ENCODE peak calls at places on chromosomes 3 and 15, in nine cellular contexts. F is AG09309, R is GM20000, W is lower lobe of right lung, N is NB4, D is fibroblast of pulmonary artery, E is neural progenitor cell, K is MCF 10A, Z is endothelial cell. P is an unnamed sample.

GRCh38 chr15:41544650-41545015 is 576 bp upstream of the RPAP1 start:
- DNase-seq in F (no peak), R (no peak), W (peak), N (peak), D (no peak), E (no peak), K (peak), Z (no peak), P (no peak)

GRCh38 chr3:49722896-49723295 is 855 bp downstream of the GMPPB start:
- DNase-seq in F (no peak), R (peak), W (no peak), N (no peak), D (no peak), E (no peak), K (no peak), Z (no peak), P (no peak)

GRCh38 chr3:50985893-50986292 is 311.2 kb downstream of the DOCK3 start:
- DNase-seq in F (no peak), R (no peak), W (no peak), N (no peak), D (no peak), E (no peak), K (no peak), Z (no peak), P (no peak)

GRCh38 chr3:71067977-71068376 is 515.6 kb downstream of the FOXP1 start:
- DNase-seq in F (no peak), R (no peak), W (no peak), N (no peak), D (no peak), E (no peak), K (no peak), Z (no peak), P (no peak)

GRCh38 chr3:101011086-101011485 is 17.9 kb upstream of the ABI3BP start:
- DNase-seq in F (peak), R (no peak), W (no peak), N (no peak), D (no peak), E (no peak), K (no peak), Z (no peak), P (no peak)

GRCh38 chr3:184186184-184186901 is at the start of gene ABCF3:
- DNase-seq in F (no peak), R (no peak), W (peak), N (peak), D (peak), E (no peak), K (no peak), Z (no peak), P (no peak)

GRCh38 chr3:114213669-114214541 is 23.5 kb downstream of the ZNF80 start:
- DNase-seq in F (peak), R (peak), W (peak), N (peak), D (peak), E (no peak), K (no peak), Z (no peak), P (peak)

GRCh38 chr3:58052373-58053273 is 44.4 kb downstream of the FLNB start:
- DNase-seq in F (peak), R (no peak), W (no peak), N (peak), D (peak), E (no peak), K (peak), Z (no peak), P (no peak)

GRCh38 chr15:100777821-100778220 is 101.8 kb upstream of the ALDH1A3 start:
- DNase-seq in F (no peak), R (no peak), W (no peak), N (no peak), D (no peak), E (peak), K (no peak), Z (no peak), P (peak)

GRCh38 chr3:4824948-4825325 is 154.3 kb upstream of the BHLHE40 start:
- DNase-seq in F (no peak), R (no peak), W (no peak), N (peak), D (peak), E (no peak), K (peak), Z (no peak), P (peak)

GRCh38 chr15:100098705-100099104 is 243.1 kb downstream of the ADAMTS17 start:
- DNase-seq in F (no peak), R (no peak), W (no peak), N (no peak), D (no peak), E (no peak), K (no peak), Z (no peak), P (no peak)

GRCh38 chr3:180188512-180189309 is 152.0 kb upstream of the PEX5L start:
- DNase-seq in F (no peak), R (no peak), W (no peak), N (no peak), D (no peak), E (no peak), K (no peak), Z (no peak), P (no peak)

GRCh38 chr3:13872451-13872850 is 7.4 kb downstream of the WNT7A start:
- DNase-seq in F (no peak), R (no peak), W (no peak), N (no peak), D (no peak), E (no peak), K (no peak), Z (no peak), P (no peak)

GRCh38 chr15:94206463-94207167 is 24.7 kb upstream of the MCTP2 start:
- DNase-seq in F (peak), R (no peak), W (no peak), N (peak), D (peak), E (no peak), K (peak), Z (no peak), P (peak)

GRCh38 chr3:192879346-192880031 is 38.2 kb downstream of the MB21D2 start:
- DNase-seq in F (peak), R (no peak), W (no peak), N (no peak), D (peak), E (peak), K (peak), Z (no peak), P (peak)

GRCh38 chr3:62164196-62164595 is 209.2 kb downstream of the FEZF2 start:
- DNase-seq in F (no peak), R (no peak), W (no peak), N (no peak), D (no peak), E (no peak), K (no peak), Z (no peak), P (no peak)

GRCh38 chr3:22939349-22939748 is 263.8 kb upstream of the UBE2E2 start:
- DNase-seq in F (peak), R (no peak), W (no peak), N (no peak), D (peak), E (no peak), K (peak), Z (no peak), P (no peak)

GRCh38 chr3:18098960-18099587 is 326.1 kb downstream of the SATB1 start:
- DNase-seq in F (peak), R (no peak), W (no peak), N (peak), D (peak), E (no peak), K (peak), Z (no peak), P (peak)

GRCh38 chr15:65862682-65863081 is 6.6 kb upstream of the RAB11A start:
- DNase-seq in F (no peak), R (peak), W (no peak), N (peak), D (peak), E (peak), K (peak), Z (peak), P (no peak)

GRCh38 chr3:53109190-53109589 is 21.0 kb downstream of the RFT1 start:
- DNase-seq in F (peak), R (peak), W (no peak), N (no peak), D (peak), E (no peak), K (peak), Z (no peak), P (no peak)

GRCh38 chr3:120498947-120499346 is 48.2 kb upstream of the FSTL1 start:
- DNase-seq in F (peak), R (no peak), W (no peak), N (no peak), D (peak), E (peak), K (peak), Z (no peak), P (peak)

GRCh38 chr15:92848852-92849598 is 51.1 kb upstream of the CHD2 start:
- DNase-seq in F (peak), R (peak), W (no peak), N (peak), D (peak), E (no peak), K (no peak), Z (no peak), P (no peak)

GRCh38 chr15:29140475-29141172 is 129.0 kb downstream of the NSMCE3 start:
- DNase-seq in F (no peak), R (no peak), W (no peak), N (no peak), D (no peak), E (no peak), K (no peak), Z (no peak), P (no peak)

GRCh38 chr15:75598361-75598760 is 19.2 kb upstream of the PTPN9 start:
- DNase-seq in F (no peak), R (no peak), W (no peak), N (no peak), D (no peak), E (no peak), K (no peak), Z (no peak), P (no peak)

GRCh38 chr15:85406916-85407315 is 26.5 kb downstream of the AKAP13 start:
- DNase-seq in F (no peak), R (no peak), W (no peak), N (no peak), D (peak), E (no peak), K (no peak), Z (no peak), P (peak)

GRCh38 chr3:128950223-128950938 is 43.5 kb downstream of the CFAP92 start:
- DNase-seq in F (peak), R (peak), W (no peak), N (peak), D (peak), E (peak), K (no peak), Z (no peak), P (no peak)

GRCh38 chr3:157948605-157949383 is 157.4 kb downstream of the SHOX2 start:
- DNase-seq in F (no peak), R (no peak), W (no peak), N (no peak), D (no peak), E (no peak), K (no peak), Z (no peak), P (no peak)

GRCh38 chr3:149964296-149964695 is 6.4 kb downstream of the PFN2 start:
- DNase-seq in F (no peak), R (no peak), W (no peak), N (no peak), D (peak), E (no peak), K (no peak), Z (no peak), P (no peak)

GRCh38 chr3:149965278-149965677 is 5.4 kb downstream of the PFN2 start:
- DNase-seq in F (no peak), R (no peak), W (no peak), N (peak), D (peak), E (no peak), K (no peak), Z (no peak), P (no peak)

GRCh38 chr3:149969110-149969944 is 1.4 kb downstream of the PFN2 start:
- DNase-seq in F (no peak), R (no peak), W (no peak), N (no peak), D (peak), E (peak), K (peak), Z (peak), P (peak)

GRCh38 chr3:149968216-149968615 is 2.5 kb downstream of the PFN2 start:
- DNase-seq in F (no peak), R (no peak), W (no peak), N (no peak), D (no peak), E (peak), K (peak), Z (peak), P (no peak)

GRCh38 chr3:149967067-149967685 is 3.5 kb downstream of the PFN2 start:
- DNase-seq in F (no peak), R (peak), W (no peak), N (peak), D (peak), E (peak), K (peak), Z (no peak), P (no peak)
- TF ChIP-seq CTCF in F (peak), R (peak), W (peak), N (no peak), D (peak), E (peak), K (peak), Z (peak), P (peak)

GRCh38 chr3:30260747-30261146 is 345.7 kb upstream of the TGFBR2 start:
- DNase-seq in F (no peak), R (no peak), W (no peak), N (no peak), D (no peak), E (no peak), K (no peak), Z (no peak), P (no peak)

GRCh38 chr3:30266536-30266935 is 339.9 kb upstream of the TGFBR2 start:
- DNase-seq in F (no peak), R (no peak), W (no peak), N (no peak), D (no peak), E (no peak), K (no peak), Z (no peak), P (no peak)

GRCh38 chr3:30259730-30260129 is 346.7 kb upstream of the TGFBR2 start:
- DNase-seq in F (no peak), R (no peak), W (no peak), N (no peak), D (no peak), E (no peak), K (no peak), Z (no peak), P (no peak)

GRCh38 chr3:30263238-30263920 is 343.0 kb upstream of the TGFBR2 start:
- DNase-seq in F (no peak), R (no peak), W (no peak), N (peak), D (no peak), E (no peak), K (no peak), Z (no peak), P (no peak)

DNA sequence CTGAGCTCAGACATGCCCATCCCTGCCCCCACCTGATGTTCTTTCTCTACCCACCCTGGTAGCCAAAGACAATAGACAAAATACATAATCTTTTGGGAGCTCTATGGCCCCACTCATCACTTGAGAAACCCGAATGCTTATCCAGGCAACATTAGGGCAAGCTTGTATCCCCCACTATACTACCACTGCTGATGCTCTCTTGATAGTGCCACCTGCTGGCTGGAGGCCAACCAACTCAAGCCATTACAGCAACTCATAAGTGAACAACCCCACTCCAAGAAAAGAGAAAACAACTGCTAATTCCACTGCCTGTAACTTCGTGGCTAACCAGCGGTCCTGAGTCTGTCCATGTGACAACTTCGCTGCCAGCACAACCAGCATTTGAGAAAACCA is 342.5 kb upstream of the TGFBR2 start:
- DNase-seq in F (no peak), R (no peak), W (no peak), N (peak), D (no peak), E (no peak), K (no peak), Z (no peak), P (no peak)
- TF ChIP-seq CTCF in F (no peak), R (no peak), W (no peak), N (peak), D (no peak), E (no peak), K (no peak), Z (no peak), P (no peak)

GRCh38 chr3:78988324-78988723 is 779.5 kb downstream of the ROBO1 start:
- DNase-seq in F (no peak), R (no peak), W (no peak), N (peak), D (peak), E (no peak), K (peak), Z (no peak), P (no peak)
- TF ChIP-seq CTCF in F (peak), R (no peak), W (peak), N (no peak), D (peak), E (peak), K (peak), Z (peak), P (peak)

DNA sequence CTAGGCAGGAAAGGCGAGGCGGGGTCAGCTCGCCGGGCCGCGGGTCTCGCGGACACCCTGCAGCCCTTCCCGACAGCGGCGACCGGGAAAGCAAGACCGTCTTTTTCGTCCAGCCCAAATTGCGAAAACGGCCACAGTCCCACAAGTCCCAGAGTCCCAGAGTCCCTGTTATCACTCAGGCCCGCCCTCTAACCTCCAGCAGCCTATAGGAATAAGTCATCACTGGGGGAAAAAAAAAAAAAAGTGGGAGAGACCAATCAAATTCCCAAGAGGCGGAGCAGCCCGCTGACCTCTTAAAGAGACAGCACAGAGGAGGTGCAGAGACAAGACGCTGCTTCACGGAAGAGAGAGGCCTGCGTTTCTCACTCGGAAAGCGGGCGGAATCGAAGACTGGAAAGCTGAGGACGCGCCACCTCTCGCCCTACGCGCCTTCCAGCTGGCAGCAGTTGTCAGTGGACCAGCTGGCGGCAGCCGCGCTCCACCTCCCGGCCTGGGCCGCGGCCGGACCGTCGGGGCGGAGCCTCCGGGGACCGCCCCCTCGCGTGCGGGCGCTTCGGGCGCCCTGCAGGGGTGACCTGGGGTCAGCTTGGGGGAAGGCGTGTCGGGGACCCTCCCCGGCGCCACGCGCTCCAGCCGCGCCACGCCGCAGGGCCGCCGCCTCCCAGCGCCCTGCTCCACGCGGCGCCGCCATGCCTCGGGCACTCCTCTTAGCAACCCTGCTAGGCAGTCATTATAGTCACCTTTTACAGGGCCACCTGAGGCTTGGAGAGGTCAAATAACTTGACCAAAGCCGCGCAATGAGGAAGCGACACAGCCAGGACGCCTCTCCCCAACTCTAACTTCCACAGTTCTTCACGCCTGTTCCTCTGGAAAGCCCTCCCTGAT is at the start of gene TPRA1:
- DNase-seq in F (peak), R (peak), W (peak), N (peak), D (peak), E (peak), K (peak), Z (peak), P (peak)
- TF ChIP-seq CTCF in F (peak), R (peak), W (no peak), N (peak), D (no peak), E (peak), K (peak), Z (no peak), P (no peak)

GRCh38 chr3:12409625-12410596 is 74.4 kb upstream of the TSEN2 start:
- DNase-seq in F (no peak), R (no peak), W (no peak), N (no peak), D (no peak), E (no peak), K (no peak), Z (no peak), P (no peak)
- TF ChIP-seq CTCF in F (no peak), R (no peak), W (no peak), N (no peak), D (no peak), E (no peak), K (no peak), Z (no peak), P (no peak)

GRCh38 chr3:29850641-29851040 is 569.8 kb downstream of the RBMS3 start:
- DNase-seq in F (no peak), R (no peak), W (no peak), N (no peak), D (no peak), E (peak), K (no peak), Z (no peak), P (no peak)
- TF ChIP-seq CTCF in F (no peak), R (no peak), W (no peak), N (no peak), D (no peak), E (peak), K (no peak), Z (no peak), P (no peak)

GRCh38 chr15:32651229-32651837 is 9.8 kb downstream of the SCG5 start:
- DNase-seq in F (peak), R (peak), W (peak), N (peak), D (peak), E (peak), K (peak), Z (peak), P (peak)

GRCh38 chr15:32646304-32646703 is 4.8 kb downstream of the SCG5 start:
- DNase-seq in F (no peak), R (no peak), W (no peak), N (no peak), D (no peak), E (no peak), K (no peak), Z (no peak), P (no peak)

GRCh38 chr15:32652178-32652577 is 10.7 kb downstream of the SCG5 start:
- DNase-seq in F (no peak), R (no peak), W (no peak), N (no peak), D (no peak), E (no peak), K (no peak), Z (no peak), P (no peak)

GRCh38 chr15:32643907-32644445 is 2.5 kb downstream of the SCG5 start:
- DNase-seq in F (no peak), R (no peak), W (no peak), N (no peak), D (no peak), E (no peak), K (no peak), Z (no peak), P (no peak)

DNA sequence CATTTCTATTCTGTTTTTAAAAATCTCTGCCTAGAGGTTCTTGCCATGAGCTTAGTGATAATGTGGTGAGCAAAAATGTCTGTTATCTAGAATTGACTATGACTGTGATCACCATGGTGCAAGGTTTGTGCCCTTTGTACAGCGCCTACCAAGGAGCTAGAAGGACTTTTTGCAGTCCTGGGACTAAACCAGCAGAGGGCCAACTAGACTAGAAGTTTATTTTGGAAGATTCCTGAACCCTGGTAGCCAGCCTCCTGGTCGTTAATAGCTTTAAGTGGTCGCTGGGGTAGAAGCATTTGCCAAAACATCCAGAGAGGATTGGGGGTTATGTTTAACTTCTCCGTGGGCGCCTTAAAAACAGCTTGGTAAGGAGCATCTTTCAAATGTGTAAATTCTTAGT is 7.8 kb downstream of the SCG5 start:
- DNase-seq in F (no peak), R (no peak), W (no peak), N (peak), D (peak), E (peak), K (no peak), Z (peak), P (no peak)
- TF ChIP-seq CTCF in F (peak), R (no peak), W (no peak), N (peak), D (peak), E (peak), K (peak), Z (peak), P (peak)

DNA sequence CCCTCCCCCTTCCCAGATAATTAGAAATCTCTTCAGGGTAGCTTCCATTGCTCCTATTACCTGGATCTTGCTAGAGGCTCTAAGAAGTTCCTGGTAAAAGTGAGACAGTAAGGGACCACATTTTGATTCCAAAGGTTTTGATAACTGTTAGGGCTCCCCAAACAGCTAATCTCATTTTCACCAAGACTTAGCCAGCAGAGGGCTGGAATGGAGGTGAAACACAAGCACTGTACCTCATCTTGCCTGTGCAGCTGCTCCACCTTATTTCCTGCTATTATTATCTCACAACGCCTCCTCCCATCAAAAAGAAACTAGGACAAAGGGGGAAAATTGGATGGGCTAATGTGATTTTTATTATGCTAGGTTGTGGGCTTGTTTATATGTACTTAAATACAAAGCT is 7.3 kb downstream of the SETD5 start:
- DNase-seq in F (no peak), R (no peak), W (no peak), N (no peak), D (no peak), E (peak), K (no peak), Z (peak), P (no peak)
- TF ChIP-seq CTCF in F (peak), R (no peak), W (no peak), N (no peak), D (peak), E (peak), K (peak), Z (no peak), P (no peak)

P was measured in AG04449.